ENCODE peak calls at places on chromosomes 7 and 10, in four cellular contexts. N is natural killer cell, S is AG09319, R is astrocyte of the spinal cord. U is an unnamed sample.

GRCh38 chr7:29285861-29286260 is 91.3 kb downstream of the CHN2 start:
- DNase-seq in N (no peak), S (no peak), R (no peak), U (no peak)

GRCh38 chr7:85226401-85227085 is 39.7 kb upstream of the SEMA3D start:
- DNase-seq in N (no peak), S (no peak), R (peak), U (no peak)

GRCh38 chr10:71747808-71748523 is 25.4 kb downstream of the VSIR start:
- DNase-seq in N (no peak), S (no peak), R (no peak), U (no peak)

GRCh38 chr7:22166928-22167327 is 190.0 kb downstream of the RAPGEF5 start:
- DNase-seq in N (no peak), S (no peak), R (no peak), U (no peak)

GRCh38 chr10:49614242-49615198 is 683 bp downstream of the CHAT start:
- DNase-seq in N (no peak), S (no peak), R (no peak), U (no peak)

GRCh38 chr10:47449102-47449978 is 34.6 kb downstream of the ANXA8 start:
- DNase-seq in N (no peak), S (no peak), R (no peak), U (no peak)

GRCh38 chr10:103613616-103614015 is 120.1 kb downstream of the NEURL1 start:
- DNase-seq in N (no peak), S (no peak), R (no peak), U (no peak)

GRCh38 chr10:98478430-98479222 is 31.9 kb upstream of the HPS1 start:
- DNase-seq in N (no peak), S (no peak), R (no peak), U (no peak)

GRCh38 chr10:44300666-44301649 is 83.9 kb downstream of the CXCL12 start:
- DNase-seq in N (no peak), S (peak), R (peak), U (no peak)

GRCh38 chr10:123995461-123996131 is 97.8 kb downstream of the CHST15 start:
- DNase-seq in N (no peak), S (peak), R (peak), U (peak)

GRCh38 chr7:45089314-45089891 is 634 bp upstream of the NACAD start:
- DNase-seq in N (no peak), S (no peak), R (peak), U (no peak)

GRCh38 chr7:48183370-48183743 is 12.1 kb downstream of the ABCA13 start:
- DNase-seq in N (no peak), S (no peak), R (no peak), U (no peak)

GRCh38 chr7:92588561-92588960 is 1.6 kb downstream of the FAM133B start:
- DNase-seq in N (no peak), S (no peak), R (no peak), U (no peak)

GRCh38 chr7:107857541-107857912 is 33.5 kb upstream of the DLD start:
- DNase-seq in N (no peak), S (no peak), R (peak), U (no peak)

GRCh38 chr10:122499491-122499941 is 38.2 kb downstream of the HTRA1 start:
- DNase-seq in N (no peak), S (peak), R (peak), U (no peak)

GRCh38 chr7:76108540-76109233 is 60.8 kb downstream of the MDH2 start:
- DNase-seq in N (no peak), S (no peak), R (peak), U (no peak)

GRCh38 chr10:77776487-77776886 is 138.9 kb upstream of the KCNMA1 start:
- DNase-seq in N (no peak), S (no peak), R (no peak), U (no peak)

DNA sequence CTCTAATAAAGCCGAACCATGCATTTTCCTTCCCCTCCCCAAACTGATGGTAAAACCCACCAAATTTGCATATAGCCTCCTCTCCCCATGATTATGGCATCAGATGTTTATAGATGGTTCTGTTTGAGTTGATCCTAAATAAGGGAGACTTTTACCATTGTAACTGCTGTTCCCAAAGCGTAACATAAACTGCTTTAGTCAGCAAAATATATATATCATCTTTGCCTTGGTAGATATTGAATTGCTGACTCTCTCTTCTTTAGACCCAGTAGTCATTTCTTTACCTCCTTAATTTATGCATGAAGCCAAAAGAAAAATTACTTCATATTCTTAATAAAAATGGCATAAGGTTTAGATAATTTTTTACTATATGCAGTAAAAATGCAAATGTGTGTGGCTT is 86.2 kb upstream of the LRGUK start:
- DNase-seq in N (no peak), S (no peak), R (no peak), U (no peak)
- TF ChIP-seq CTCF in N (no peak), S (no peak), R (no peak), U (no peak)

GRCh38 chr10:73234695-73235094 is 12.4 kb downstream of the DNAJC9 start:
- DNase-seq in N (no peak), S (no peak), R (no peak), U (no peak)

GRCh38 chr10:73233883-73234282 is 13.2 kb downstream of the DNAJC9 start:
- DNase-seq in N (no peak), S (no peak), R (no peak), U (no peak)

GRCh38 chr10:73228247-73228646 is 18.8 kb downstream of the DNAJC9 start:
- DNase-seq in N (no peak), S (no peak), R (no peak), U (no peak)

GRCh38 chr10:73229567-73229966 is 17.5 kb downstream of the DNAJC9 start:
- DNase-seq in N (no peak), S (no peak), R (no peak), U (no peak)

GRCh38 chr10:73232887-73233286 is 14.2 kb downstream of the DNAJC9 start:
- DNase-seq in N (no peak), S (no peak), R (no peak), U (no peak)
- TF ChIP-seq CTCF in N (no peak), S (no peak), R (peak), U (no peak)

GRCh38 chr7:42138691-42139090 is 98.3 kb downstream of the GLI3 start:
- DNase-seq in N (no peak), S (no peak), R (no peak), U (no peak)
- TF ChIP-seq CTCF in N (no peak), S (no peak), R (peak), U (no peak)

DNA sequence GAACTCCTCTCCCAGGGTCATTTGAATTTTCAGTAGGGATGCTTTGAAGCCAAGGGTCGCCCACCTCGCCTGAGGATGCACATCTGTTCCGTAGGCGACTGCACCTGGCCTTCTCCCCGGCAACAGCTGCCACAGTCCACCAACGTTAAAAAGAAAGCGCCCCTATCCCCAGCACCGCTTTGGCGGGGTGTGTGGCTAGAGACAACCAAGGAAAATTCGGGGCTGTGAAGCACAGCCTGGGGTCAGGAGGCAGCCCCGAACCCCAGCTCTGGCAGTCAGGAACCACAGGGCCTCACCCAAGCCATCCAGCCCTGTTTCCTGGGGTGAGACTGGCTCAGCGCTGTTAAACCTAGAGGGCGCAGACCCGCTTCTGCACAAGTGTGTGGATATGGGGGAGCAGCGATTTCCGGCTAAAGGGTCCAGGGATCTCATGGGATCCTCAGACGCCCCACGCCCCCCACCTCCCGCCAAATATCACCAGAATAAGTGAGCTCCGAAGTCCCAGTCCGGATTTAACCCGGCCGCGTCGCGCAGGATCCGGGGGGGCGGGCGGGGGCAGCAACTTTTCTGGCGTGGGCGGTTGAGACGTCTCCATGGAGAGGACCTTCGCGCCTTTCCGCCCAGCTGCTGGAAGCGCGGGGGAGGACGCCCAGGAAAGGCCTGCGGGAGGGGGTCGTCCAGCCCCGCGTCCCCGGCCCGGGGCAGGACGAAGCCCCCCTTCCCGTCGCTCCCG is 821 bp downstream of the ZC3HAV1L start:
- DNase-seq in N (no peak), S (no peak), R (peak), U (no peak)
- TF ChIP-seq CTCF in N (no peak), S (peak), R (no peak), U (no peak)

GRCh38 chr10:132746801-132747625 is 38.9 kb downstream of the NKX6-2 start:
- DNase-seq in N (no peak), S (no peak), R (no peak), U (no peak)
- TF ChIP-seq CTCF in N (no peak), S (no peak), R (no peak), U (no peak)

GRCh38 chr7:17943006-17943405 is 2.7 kb upstream of the SNX13 start:
- DNase-seq in N (no peak), S (no peak), R (no peak), U (no peak)

GRCh38 chr7:17942231-17942630 is 1.9 kb upstream of the SNX13 start:
- DNase-seq in N (no peak), S (no peak), R (no peak), U (no peak)

GRCh38 chr7:17947606-17948005 is 7.3 kb upstream of the SNX13 start:
- DNase-seq in N (no peak), S (no peak), R (no peak), U (no peak)

GRCh38 chr7:17946591-17946990 is 6.3 kb upstream of the SNX13 start:
- DNase-seq in N (no peak), S (no peak), R (no peak), U (no peak)

DNA sequence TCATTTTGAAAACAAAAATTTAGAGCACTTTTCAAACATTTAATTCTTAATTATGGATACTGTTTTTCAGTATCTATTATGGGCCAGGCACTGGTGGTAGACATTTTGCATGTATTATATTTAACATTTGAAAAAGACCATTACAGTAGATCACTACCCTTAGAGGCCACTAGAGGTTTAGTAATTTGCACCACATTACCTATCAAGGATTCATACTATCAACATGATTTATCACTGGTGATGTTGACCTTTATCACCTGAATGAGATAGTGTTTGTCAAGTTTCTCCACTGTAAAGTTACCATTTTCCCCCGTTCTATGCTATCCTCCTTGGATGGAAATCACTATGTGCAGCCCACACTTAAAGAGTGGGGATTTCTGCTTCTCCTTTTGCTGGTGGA is 4.4 kb upstream of the SNX13 start:
- DNase-seq in N (no peak), S (no peak), R (no peak), U (no peak)
- TF ChIP-seq CTCF in N (no peak), S (no peak), R (no peak), U (no peak)

GRCh38 chr7:74708569-74709275 is 51.2 kb downstream of the GTF2I start:
- DNase-seq in N (no peak), S (no peak), R (no peak), U (no peak)

GRCh38 chr7:74713567-74713966 is 56.0 kb downstream of the GTF2I start:
- DNase-seq in N (no peak), S (no peak), R (no peak), U (no peak)

GRCh38 chr7:74707216-74707615 is 49.7 kb downstream of the GTF2I start:
- DNase-seq in N (no peak), S (no peak), R (no peak), U (no peak)

GRCh38 chr7:74709880-74710671 is 52.6 kb downstream of the GTF2I start:
- DNase-seq in N (no peak), S (no peak), R (no peak), U (no peak)
- TF ChIP-seq CTCF in N (no peak), S (no peak), R (peak), U (no peak)

U was measured in activated B cell treated with CpG ODN at 0.5 μM for 24 hours.